ENCODE peak calls at places on chromosomes 3 and 15, in seven cellular contexts. One of them, this sample, is unnamed.

GRCh38 chr3:136862611-136862951 is 573 bp downstream of the NCK1 start:
- DNase-seq in transverse colon: peak; percentile 69
- DNase-seq in sigmoid colon: peak; percentile 90
- DNase-seq in GM12878: no peak
- DNase-seq in tibial nerve: peak; percentile 46
- DNase-seq in suprapubic skin: peak; percentile 84
- DNase-seq in A549: peak; percentile 39
- DNase-seq in this sample: peak; percentile 63

GRCh38 chr15:52294881-52295420 is 653 bp downstream of the MYO5C start:
- DNase-seq in GM12878: no peak
- DNase-seq in sigmoid colon: no peak
- DNase-seq in suprapubic skin: no peak
- DNase-seq in transverse colon: no peak
- DNase-seq in A549: peak; percentile 21
- DNase-seq in tibial nerve: no peak
- DNase-seq in this sample: no peak

GRCh38 chr3:52794612-52795099 is at the start of gene ITIH3:
- DNase-seq in tibial nerve: no peak
- DNase-seq in transverse colon: no peak
- DNase-seq in sigmoid colon: no peak
- DNase-seq in A549: no peak
- DNase-seq in GM12878: no peak
- DNase-seq in suprapubic skin: no peak
- DNase-seq in this sample: no peak

GRCh38 chr3:107969994-107970896 is 120.6 kb downstream of the CD47 start:
- DNase-seq in sigmoid colon: no peak
- DNase-seq in GM12878: no peak
- DNase-seq in tibial nerve: no peak
- DNase-seq in transverse colon: no peak
- DNase-seq in suprapubic skin: no peak
- DNase-seq in A549: no peak
- DNase-seq in this sample: no peak

GRCh38 chr3:50165388-50166308 is 10.5 kb downstream of the SEMA3F start:
- DNase-seq in tibial nerve: peak; percentile 17
- DNase-seq in suprapubic skin: no peak
- DNase-seq in GM12878: no peak
- DNase-seq in A549: no peak
- DNase-seq in sigmoid colon: no peak
- DNase-seq in transverse colon: no peak
- DNase-seq in this sample: peak; percentile 55

GRCh38 chr15:76012021-76012551 is at the start of gene NRG4:
- DNase-seq in sigmoid colon: no peak
- DNase-seq in tibial nerve: no peak
- DNase-seq in GM12878: no peak
- DNase-seq in A549: peak; percentile 37
- DNase-seq in transverse colon: peak; percentile 26
- DNase-seq in suprapubic skin: no peak
- DNase-seq in this sample: no peak

GRCh38 chr3:87276484-87276883 is at the start of gene POU1F1:
- DNase-seq in transverse colon: no peak
- DNase-seq in tibial nerve: no peak
- DNase-seq in A549: no peak
- DNase-seq in suprapubic skin: no peak
- DNase-seq in sigmoid colon: no peak
- DNase-seq in GM12878: no peak
- DNase-seq in this sample: no peak

GRCh38 chr15:26028086-26028740 is 165.1 kb upstream of the ATP10A start:
- DNase-seq in A549: no peak
- DNase-seq in suprapubic skin: peak; percentile 10
- DNase-seq in transverse colon: no peak
- DNase-seq in tibial nerve: no peak
- DNase-seq in GM12878: no peak
- DNase-seq in sigmoid colon: no peak
- DNase-seq in this sample: no peak

GRCh38 chr3:189739396-189739795 is 108.2 kb downstream of the TP63 start:
- DNase-seq in tibial nerve: no peak
- DNase-seq in suprapubic skin: no peak
- DNase-seq in transverse colon: no peak
- DNase-seq in GM12878: no peak
- DNase-seq in A549: no peak
- DNase-seq in sigmoid colon: no peak
- DNase-seq in this sample: no peak

GRCh38 chr3:10192953-10193691 is 28.4 kb downstream of the IRAK2 start:
- DNase-seq in suprapubic skin: no peak
- DNase-seq in transverse colon: peak; percentile 62
- DNase-seq in GM12878: peak; percentile 91
- DNase-seq in A549: peak; percentile 60
- DNase-seq in sigmoid colon: no peak
- DNase-seq in tibial nerve: no peak
- DNase-seq in this sample: no peak

GRCh38 chr15:52370010-52370409 is 74.4 kb upstream of the MYO5C start:
- DNase-seq in suprapubic skin: no peak
- DNase-seq in sigmoid colon: no peak
- DNase-seq in GM12878: no peak
- DNase-seq in tibial nerve: peak; percentile 12
- DNase-seq in transverse colon: peak; percentile 41
- DNase-seq in A549: no peak
- DNase-seq in this sample: no peak

GRCh38 chr3:67635806-67636205 is 18.6 kb downstream of the SUCLG2 start:
- DNase-seq in GM12878: no peak
- DNase-seq in A549: no peak
- DNase-seq in suprapubic skin: no peak
- DNase-seq in transverse colon: no peak
- DNase-seq in tibial nerve: no peak
- DNase-seq in sigmoid colon: no peak
- DNase-seq in this sample: no peak

GRCh38 chr3:123202451-123202850 is 708 bp downstream of the SEC22A start:
- DNase-seq in tibial nerve: no peak
- DNase-seq in A549: peak; percentile 36
- DNase-seq in GM12878: no peak
- DNase-seq in sigmoid colon: no peak
- DNase-seq in transverse colon: no peak
- DNase-seq in suprapubic skin: no peak
- DNase-seq in this sample: no peak

GRCh38 chr3:24379936-24380335 is 114.7 kb downstream of the THRB start:
- DNase-seq in sigmoid colon: no peak
- DNase-seq in transverse colon: no peak
- DNase-seq in GM12878: no peak
- DNase-seq in suprapubic skin: no peak
- DNase-seq in A549: no peak
- DNase-seq in tibial nerve: no peak
- DNase-seq in this sample: no peak

GRCh38 chr3:30638685-30639412 is 32.4 kb downstream of the TGFBR2 start:
- DNase-seq in sigmoid colon: no peak
- DNase-seq in transverse colon: no peak
- DNase-seq in suprapubic skin: no peak
- DNase-seq in GM12878: no peak
- DNase-seq in tibial nerve: no peak
- DNase-seq in A549: no peak
- DNase-seq in this sample: no peak
- H3K27ac ChIP-seq in sigmoid colon: peak overlapping the region; percentile 55
- H3K27ac ChIP-seq in transverse colon: peak overlapping the region; percentile 46
- H3K27ac ChIP-seq in suprapubic skin: no peak overlapping the region
- H3K27ac ChIP-seq in GM12878: no peak overlapping the region
- H3K27ac ChIP-seq in tibial nerve: peak overlapping the region; percentile 50
- H3K27ac ChIP-seq in A549: peak overlapping the region; percentile 6
- H3K27ac ChIP-seq in this sample: no peak overlapping the region

GRCh38 chr3:72630614-72631344 is 217.5 kb downstream of the SHQ1 start:
- DNase-seq in tibial nerve: no peak
- DNase-seq in suprapubic skin: no peak
- DNase-seq in GM12878: no peak
- DNase-seq in A549: no peak
- DNase-seq in transverse colon: no peak
- DNase-seq in sigmoid colon: no peak
- DNase-seq in this sample: no peak

GRCh38 chr3:72627276-72627675 is 221.0 kb downstream of the SHQ1 start:
- DNase-seq in tibial nerve: no peak
- DNase-seq in A549: no peak
- DNase-seq in transverse colon: no peak
- DNase-seq in suprapubic skin: no peak
- DNase-seq in sigmoid colon: no peak
- DNase-seq in GM12878: no peak
- DNase-seq in this sample: no peak

GRCh38 chr3:72625616-72626337 is 222.5 kb downstream of the SHQ1 start:
- DNase-seq in GM12878: no peak
- DNase-seq in tibial nerve: no peak
- DNase-seq in sigmoid colon: no peak
- DNase-seq in A549: peak; percentile 35
- DNase-seq in suprapubic skin: no peak
- DNase-seq in transverse colon: no peak
- DNase-seq in this sample: no peak

GRCh38 chr3:72629191-72629611 is 219.0 kb downstream of the SHQ1 start:
- DNase-seq in transverse colon: no peak
- DNase-seq in tibial nerve: no peak
- DNase-seq in suprapubic skin: no peak
- DNase-seq in GM12878: no peak
- DNase-seq in A549: no peak
- DNase-seq in sigmoid colon: no peak
- DNase-seq in this sample: no peak

DNA sequence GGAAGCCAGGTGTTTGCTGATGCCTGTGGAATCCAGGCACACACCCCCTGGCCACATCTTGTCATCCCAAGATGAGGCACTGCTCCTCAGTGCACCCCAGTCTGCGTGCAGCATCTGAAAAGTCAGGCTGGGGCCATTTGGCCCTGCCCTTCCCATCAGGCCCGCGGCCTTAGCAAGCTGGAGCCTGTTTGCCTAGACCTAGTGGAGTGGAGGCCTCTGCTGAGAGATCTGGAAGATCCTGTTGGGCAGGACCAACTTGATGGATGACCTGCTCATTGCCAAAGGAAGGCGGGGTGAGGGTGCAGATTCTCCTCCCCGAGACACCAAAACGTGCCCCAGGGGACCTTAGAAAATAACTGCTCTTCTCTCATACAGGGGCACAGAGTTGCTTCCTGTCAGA is 220.2 kb downstream of the SHQ1 start:
- DNase-seq in GM12878: no peak
- DNase-seq in suprapubic skin: peak; percentile 85
- DNase-seq in transverse colon: no peak
- DNase-seq in sigmoid colon: no peak
- DNase-seq in A549: no peak
- DNase-seq in tibial nerve: no peak
- DNase-seq in this sample: no peak
- TF ChIP-seq EP300 in GM12878: no peak
- TF ChIP-seq EP300 in suprapubic skin: no peak
- TF ChIP-seq EP300 in transverse colon: no peak
- TF ChIP-seq EP300 in sigmoid colon: no peak
- TF ChIP-seq EP300 in A549: no peak
- TF ChIP-seq EP300 in tibial nerve: no peak
- TF ChIP-seq EP300 in this sample: no peak

GRCh38 chr3:73497646-73498406 is 126.9 kb downstream of the PDZRN3 start:
- DNase-seq in tibial nerve: no peak
- DNase-seq in GM12878: no peak
- DNase-seq in sigmoid colon: no peak
- DNase-seq in transverse colon: no peak
- DNase-seq in A549: no peak
- DNase-seq in suprapubic skin: no peak
- DNase-seq in this sample: no peak
- H3K4me1 ChIP-seq in tibial nerve: peaks cover 4% of the 10 kb centered on the region
- H3K4me1 ChIP-seq in GM12878: peaks cover 13% of the 10 kb centered on the region
- H3K4me1 ChIP-seq in sigmoid colon: peaks cover 75% of the 10 kb centered on the region
- H3K4me1 ChIP-seq in transverse colon: peaks cover 16% of the 10 kb centered on the region
- H3K4me1 ChIP-seq in A549: no peaks in the 10 kb centered on the region
- H3K4me1 ChIP-seq in suprapubic skin: no peaks in the 10 kb centered on the region
- H3K4me1 ChIP-seq in this sample: peaks cover 19% of the 10 kb centered on the region

GRCh38 chr3:42256135-42256819 is 9.7 kb downstream of the CCK start:
- DNase-seq in GM12878: no peak
- DNase-seq in tibial nerve: no peak
- DNase-seq in transverse colon: no peak
- DNase-seq in A549: peak; percentile 15
- DNase-seq in suprapubic skin: no peak
- DNase-seq in sigmoid colon: no peak
- DNase-seq in this sample: no peak

GRCh38 chr3:42246091-42246490 is 19.9 kb downstream of the CCK start:
- DNase-seq in sigmoid colon: no peak
- DNase-seq in A549: no peak
- DNase-seq in tibial nerve: no peak
- DNase-seq in suprapubic skin: no peak
- DNase-seq in GM12878: no peak
- DNase-seq in transverse colon: no peak
- DNase-seq in this sample: no peak

GRCh38 chr3:42254566-42254965 is 11.4 kb downstream of the CCK start:
- DNase-seq in tibial nerve: no peak
- DNase-seq in transverse colon: no peak
- DNase-seq in GM12878: no peak
- DNase-seq in A549: no peak
- DNase-seq in sigmoid colon: no peak
- DNase-seq in suprapubic skin: no peak
- DNase-seq in this sample: no peak

GRCh38 chr3:42247576-42248027 is 18.4 kb downstream of the CCK start:
- DNase-seq in GM12878: no peak
- DNase-seq in suprapubic skin: no peak
- DNase-seq in transverse colon: peak; percentile 55
- DNase-seq in tibial nerve: peak; percentile 57
- DNase-seq in sigmoid colon: no peak
- DNase-seq in A549: peak; percentile 25
- DNase-seq in this sample: no peak

GRCh38 chr3:42250761-42251160 is 15.2 kb downstream of the CCK start:
- DNase-seq in sigmoid colon: no peak
- DNase-seq in A549: no peak
- DNase-seq in GM12878: no peak
- DNase-seq in suprapubic skin: no peak
- DNase-seq in transverse colon: no peak
- DNase-seq in tibial nerve: no peak
- DNase-seq in this sample: no peak
- H3K27ac ChIP-seq in sigmoid colon: no peak overlapping the region
- H3K27ac ChIP-seq in A549: no peak overlapping the region
- H3K27ac ChIP-seq in GM12878: no peak overlapping the region
- H3K27ac ChIP-seq in suprapubic skin: no peak overlapping the region
- H3K27ac ChIP-seq in transverse colon: no peak overlapping the region
- H3K27ac ChIP-seq in tibial nerve: no peak overlapping the region
- H3K27ac ChIP-seq in this sample: no peak overlapping the region

GRCh38 chr3:177771780-177772179 is 574.5 kb upstream of the TBL1XR1 start:
- DNase-seq in transverse colon: no peak
- DNase-seq in tibial nerve: no peak
- DNase-seq in sigmoid colon: no peak
- DNase-seq in A549: no peak
- DNase-seq in GM12878: no peak
- DNase-seq in suprapubic skin: no peak
- DNase-seq in this sample: no peak

GRCh38 chr3:177772908-177773557 is 575.8 kb upstream of the TBL1XR1 start:
- DNase-seq in GM12878: no peak
- DNase-seq in tibial nerve: no peak
- DNase-seq in suprapubic skin: no peak
- DNase-seq in A549: no peak
- DNase-seq in sigmoid colon: no peak
- DNase-seq in transverse colon: no peak
- DNase-seq in this sample: no peak

GRCh38 chr3:177777699-177778098 is 580.4 kb upstream of the TBL1XR1 start:
- DNase-seq in transverse colon: peak; percentile 69
- DNase-seq in A549: peak; percentile 2
- DNase-seq in GM12878: peak; percentile 20
- DNase-seq in tibial nerve: no peak
- DNase-seq in sigmoid colon: no peak
- DNase-seq in suprapubic skin: no peak
- DNase-seq in this sample: peak; percentile 31

GRCh38 chr3:177778633-177779032 is 581.4 kb upstream of the TBL1XR1 start:
- DNase-seq in A549: no peak
- DNase-seq in suprapubic skin: no peak
- DNase-seq in sigmoid colon: no peak
- DNase-seq in GM12878: no peak
- DNase-seq in tibial nerve: no peak
- DNase-seq in transverse colon: no peak
- DNase-seq in this sample: no peak

GRCh38 chr3:177776656-177777055 is 579.4 kb upstream of the TBL1XR1 start:
- DNase-seq in GM12878: no peak
- DNase-seq in sigmoid colon: no peak
- DNase-seq in A549: no peak
- DNase-seq in tibial nerve: peak; percentile 27
- DNase-seq in transverse colon: no peak
- DNase-seq in suprapubic skin: no peak
- DNase-seq in this sample: no peak
- TF ChIP-seq EP300 in GM12878: no peak
- TF ChIP-seq EP300 in sigmoid colon: no peak
- TF ChIP-seq EP300 in A549: no peak
- TF ChIP-seq EP300 in tibial nerve: no peak
- TF ChIP-seq EP300 in transverse colon: no peak
- TF ChIP-seq EP300 in suprapubic skin: no peak
- TF ChIP-seq EP300 in this sample: no peak

This sample was measured in ovary.